ENCODE peak calls at places on chromosomes 6 and 20, in six cellular contexts. One of them, this sample, is unnamed.

GRCh38 chr20:63624486-63624885 is 2.4 kb downstream of the GMEB2 start:
- DNase-seq in effector memory CD4-positive, alpha-beta T cell: no peak
- DNase-seq in tibial artery: no peak
- DNase-seq in GM12865: no peak
- DNase-seq in kidney: peak
- DNase-seq in CD4-positive, CD25-positive, alpha-beta regulatory T cell: no peak
- DNase-seq in this sample: no peak

GRCh38 chr6:10528170-10528981 is 7.2 kb downstream of the GCNT2 start:
- DNase-seq in kidney: no peak
- DNase-seq in tibial artery: no peak
- DNase-seq in CD4-positive, CD25-positive, alpha-beta regulatory T cell: peak
- DNase-seq in GM12865: peak
- DNase-seq in effector memory CD4-positive, alpha-beta T cell: no peak
- DNase-seq in this sample: no peak

GRCh38 chr6:15854378-15854777 is 191.6 kb upstream of the DTNBP1 start:
- DNase-seq in kidney: no peak
- DNase-seq in CD4-positive, CD25-positive, alpha-beta regulatory T cell: no peak
- DNase-seq in effector memory CD4-positive, alpha-beta T cell: no peak
- DNase-seq in tibial artery: no peak
- DNase-seq in GM12865: no peak
- DNase-seq in this sample: no peak

GRCh38 chr6:112253505-112253841 is 894 bp downstream of the LAMA4 start:
- DNase-seq in kidney: no peak
- DNase-seq in effector memory CD4-positive, alpha-beta T cell: no peak
- DNase-seq in CD4-positive, CD25-positive, alpha-beta regulatory T cell: peak
- DNase-seq in tibial artery: no peak
- DNase-seq in GM12865: no peak
- DNase-seq in this sample: no peak

GRCh38 chr6:164749126-164749758 is 560.2 kb downstream of the C6orf118 start:
- DNase-seq in kidney: peak
- DNase-seq in GM12865: no peak
- DNase-seq in tibial artery: no peak
- DNase-seq in effector memory CD4-positive, alpha-beta T cell: no peak
- DNase-seq in CD4-positive, CD25-positive, alpha-beta regulatory T cell: no peak
- DNase-seq in this sample: no peak

GRCh38 chr6:144349690-144350132 is 64.6 kb downstream of the UTRN start:
- DNase-seq in kidney: no peak
- DNase-seq in GM12865: peak
- DNase-seq in CD4-positive, CD25-positive, alpha-beta regulatory T cell: peak
- DNase-seq in tibial artery: no peak
- DNase-seq in effector memory CD4-positive, alpha-beta T cell: no peak
- DNase-seq in this sample: peak

GRCh38 chr6:154474636-154475428 is 35.7 kb downstream of the CNKSR3 start:
- DNase-seq in effector memory CD4-positive, alpha-beta T cell: no peak
- DNase-seq in GM12865: no peak
- DNase-seq in CD4-positive, CD25-positive, alpha-beta regulatory T cell: no peak
- DNase-seq in tibial artery: peak
- DNase-seq in kidney: no peak
- DNase-seq in this sample: no peak

GRCh38 chr6:127554435-127555006 is 22.5 kb upstream of the C6orf58 start:
- DNase-seq in tibial artery: no peak
- DNase-seq in GM12865: peak
- DNase-seq in effector memory CD4-positive, alpha-beta T cell: no peak
- DNase-seq in CD4-positive, CD25-positive, alpha-beta regulatory T cell: peak
- DNase-seq in kidney: no peak
- DNase-seq in this sample: no peak

GRCh38 chr6:169254456-169255316 is 1.0 kb upstream of the THBS2 start:
- DNase-seq in GM12865: no peak
- DNase-seq in tibial artery: no peak
- DNase-seq in effector memory CD4-positive, alpha-beta T cell: no peak
- DNase-seq in CD4-positive, CD25-positive, alpha-beta regulatory T cell: no peak
- DNase-seq in kidney: no peak
- DNase-seq in this sample: no peak

GRCh38 chr6:152054441-152054840 is 247.0 kb downstream of the ESR1 start:
- DNase-seq in GM12865: peak
- DNase-seq in kidney: no peak
- DNase-seq in CD4-positive, CD25-positive, alpha-beta regulatory T cell: peak
- DNase-seq in effector memory CD4-positive, alpha-beta T cell: no peak
- DNase-seq in tibial artery: no peak
- DNase-seq in this sample: no peak

GRCh38 chr6:116096979-116097816 is 3.5 kb upstream of the NT5DC1 start:
- DNase-seq in GM12865: no peak
- DNase-seq in kidney: no peak
- DNase-seq in effector memory CD4-positive, alpha-beta T cell: no peak
- DNase-seq in CD4-positive, CD25-positive, alpha-beta regulatory T cell: no peak
- DNase-seq in tibial artery: no peak
- DNase-seq in this sample: no peak

GRCh38 chr6:155693573-155694428 is 238.2 kb upstream of the NOX3 start:
- DNase-seq in CD4-positive, CD25-positive, alpha-beta regulatory T cell: no peak
- DNase-seq in tibial artery: no peak
- DNase-seq in kidney: no peak
- DNase-seq in effector memory CD4-positive, alpha-beta T cell: no peak
- DNase-seq in GM12865: no peak
- DNase-seq in this sample: no peak

GRCh38 chr6:63447134-63447533 is 125.1 kb upstream of the LOC128125822 start:
- DNase-seq in GM12865: no peak
- DNase-seq in kidney: no peak
- DNase-seq in effector memory CD4-positive, alpha-beta T cell: no peak
- DNase-seq in CD4-positive, CD25-positive, alpha-beta regulatory T cell: no peak
- DNase-seq in tibial artery: no peak
- DNase-seq in this sample: no peak

GRCh38 chr20:50690562-50690978 is 772 bp downstream of the RIPOR3 start:
- DNase-seq in CD4-positive, CD25-positive, alpha-beta regulatory T cell: no peak
- DNase-seq in tibial artery: no peak
- DNase-seq in kidney: no peak
- DNase-seq in effector memory CD4-positive, alpha-beta T cell: no peak
- DNase-seq in GM12865: no peak
- DNase-seq in this sample: no peak
- H3K4me3 ChIP-seq in CD4-positive, CD25-positive, alpha-beta regulatory T cell: no peak
- H3K4me3 ChIP-seq in tibial artery: peak
- H3K4me3 ChIP-seq in kidney: peak
- H3K4me3 ChIP-seq in effector memory CD4-positive, alpha-beta T cell: no peak
- H3K4me3 ChIP-seq in GM12865: no peak
- H3K4me3 ChIP-seq in this sample: peak

DNA sequence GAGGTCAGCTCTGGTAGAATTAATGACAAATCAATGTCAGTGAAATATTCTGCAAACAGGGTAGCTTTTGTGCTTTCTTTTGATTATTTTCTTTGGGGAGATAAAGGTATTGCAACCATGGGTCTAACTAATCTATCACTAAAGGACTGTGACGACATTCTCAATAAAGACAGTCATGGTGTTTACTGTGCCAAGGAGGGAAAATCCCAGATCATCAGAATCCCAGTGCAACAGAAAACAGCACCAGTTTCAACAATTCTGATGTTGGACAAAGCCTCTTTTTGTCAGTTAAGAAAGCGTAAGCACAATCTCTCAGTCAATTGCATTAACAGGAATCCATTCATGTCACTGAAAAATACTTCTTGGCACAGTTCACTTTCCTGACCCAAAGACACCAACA is 36.8 kb upstream of the SMIM29 start:
- DNase-seq in GM12865: no peak
- DNase-seq in effector memory CD4-positive, alpha-beta T cell: no peak
- DNase-seq in CD4-positive, CD25-positive, alpha-beta regulatory T cell: no peak
- DNase-seq in tibial artery: no peak
- DNase-seq in kidney: no peak
- DNase-seq in this sample: no peak
- H3K4me3 ChIP-seq in GM12865: no peak
- H3K4me3 ChIP-seq in effector memory CD4-positive, alpha-beta T cell: no peak
- H3K4me3 ChIP-seq in CD4-positive, CD25-positive, alpha-beta regulatory T cell: no peak
- H3K4me3 ChIP-seq in tibial artery: no peak
- H3K4me3 ChIP-seq in kidney: no peak
- H3K4me3 ChIP-seq in this sample: no peak

GRCh38 chr20:33990075-33990474 is 3.6 kb upstream of the RALY start:
- DNase-seq in kidney: no peak
- DNase-seq in tibial artery: no peak
- DNase-seq in GM12865: no peak
- DNase-seq in effector memory CD4-positive, alpha-beta T cell: no peak
- DNase-seq in CD4-positive, CD25-positive, alpha-beta regulatory T cell: no peak
- DNase-seq in this sample: no peak

GRCh38 chr20:33993800-33994623 is at the start of gene RALY:
- DNase-seq in tibial artery: peak
- DNase-seq in kidney: peak
- DNase-seq in CD4-positive, CD25-positive, alpha-beta regulatory T cell: peak
- DNase-seq in effector memory CD4-positive, alpha-beta T cell: peak
- DNase-seq in GM12865: peak
- DNase-seq in this sample: peak

GRCh38 chr20:33992923-33993799 is 550 bp upstream of the RALY start:
- DNase-seq in CD4-positive, CD25-positive, alpha-beta regulatory T cell: peak
- DNase-seq in GM12865: peak
- DNase-seq in tibial artery: peak
- DNase-seq in kidney: peak
- DNase-seq in effector memory CD4-positive, alpha-beta T cell: peak
- DNase-seq in this sample: peak

GRCh38 chr20:33992145-33992922 is 1.4 kb upstream of the RALY start:
- DNase-seq in GM12865: no peak
- DNase-seq in kidney: no peak
- DNase-seq in effector memory CD4-positive, alpha-beta T cell: no peak
- DNase-seq in CD4-positive, CD25-positive, alpha-beta regulatory T cell: no peak
- DNase-seq in tibial artery: no peak
- DNase-seq in this sample: no peak

DNA sequence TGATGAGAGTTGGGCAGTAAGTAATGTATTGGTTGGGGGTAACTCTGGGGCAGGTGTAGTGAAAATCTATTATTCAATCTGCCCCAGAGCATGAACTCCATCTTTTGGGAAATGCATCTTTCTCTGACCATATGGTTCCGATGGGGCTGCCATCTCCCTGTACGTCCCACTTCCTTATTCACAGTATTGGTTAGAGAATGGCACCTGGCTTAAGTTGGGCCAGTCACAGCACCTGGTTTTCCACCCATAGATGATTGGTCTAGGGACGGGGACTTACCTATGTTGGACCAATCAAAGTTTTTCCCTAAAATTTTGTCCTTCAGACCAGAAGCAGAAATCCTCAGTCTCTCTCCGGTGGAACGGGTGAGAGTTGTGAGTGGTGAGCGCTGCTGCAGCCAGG is 2.2 kb upstream of the RALY start:
- DNase-seq in kidney: no peak
- DNase-seq in CD4-positive, CD25-positive, alpha-beta regulatory T cell: no peak
- DNase-seq in GM12865: peak
- DNase-seq in effector memory CD4-positive, alpha-beta T cell: no peak
- DNase-seq in tibial artery: no peak
- DNase-seq in this sample: no peak
- H3K4me3 ChIP-seq in kidney: no peak
- H3K4me3 ChIP-seq in CD4-positive, CD25-positive, alpha-beta regulatory T cell: peak
- H3K4me3 ChIP-seq in GM12865: peak
- H3K4me3 ChIP-seq in effector memory CD4-positive, alpha-beta T cell: no peak
- H3K4me3 ChIP-seq in tibial artery: no peak
- H3K4me3 ChIP-seq in this sample: no peak

GRCh38 chr6:142835787-142836186 is 109.2 kb downstream of the HIVEP2 start:
- DNase-seq in kidney: no peak
- DNase-seq in effector memory CD4-positive, alpha-beta T cell: no peak
- DNase-seq in GM12865: no peak
- DNase-seq in CD4-positive, CD25-positive, alpha-beta regulatory T cell: no peak
- DNase-seq in tibial artery: no peak
- DNase-seq in this sample: no peak

GRCh38 chr6:142841915-142842314 is 103.1 kb downstream of the HIVEP2 start:
- DNase-seq in kidney: no peak
- DNase-seq in GM12865: no peak
- DNase-seq in CD4-positive, CD25-positive, alpha-beta regulatory T cell: peak
- DNase-seq in effector memory CD4-positive, alpha-beta T cell: no peak
- DNase-seq in tibial artery: no peak
- DNase-seq in this sample: no peak

GRCh38 chr6:142842423-142843261 is 102.3 kb downstream of the HIVEP2 start:
- DNase-seq in GM12865: peak
- DNase-seq in CD4-positive, CD25-positive, alpha-beta regulatory T cell: peak
- DNase-seq in tibial artery: no peak
- DNase-seq in kidney: no peak
- DNase-seq in effector memory CD4-positive, alpha-beta T cell: peak
- DNase-seq in this sample: peak

GRCh38 chr6:142839686-142840040 is 105.3 kb downstream of the HIVEP2 start:
- DNase-seq in effector memory CD4-positive, alpha-beta T cell: no peak
- DNase-seq in kidney: no peak
- DNase-seq in GM12865: no peak
- DNase-seq in tibial artery: no peak
- DNase-seq in CD4-positive, CD25-positive, alpha-beta regulatory T cell: no peak
- DNase-seq in this sample: no peak

GRCh38 chr6:142838821-142839685 is 105.9 kb downstream of the HIVEP2 start:
- DNase-seq in effector memory CD4-positive, alpha-beta T cell: no peak
- DNase-seq in CD4-positive, CD25-positive, alpha-beta regulatory T cell: peak
- DNase-seq in kidney: no peak
- DNase-seq in tibial artery: no peak
- DNase-seq in GM12865: peak
- DNase-seq in this sample: no peak
- H3K4me3 ChIP-seq in effector memory CD4-positive, alpha-beta T cell: no peak
- H3K4me3 ChIP-seq in CD4-positive, CD25-positive, alpha-beta regulatory T cell: peak
- H3K4me3 ChIP-seq in kidney: no peak
- H3K4me3 ChIP-seq in tibial artery: no peak
- H3K4me3 ChIP-seq in GM12865: peak
- H3K4me3 ChIP-seq in this sample: no peak

GRCh38 chr20:4591975-4592315 is 129.8 kb upstream of the PRND start:
- DNase-seq in kidney: no peak
- DNase-seq in GM12865: no peak
- DNase-seq in tibial artery: no peak
- DNase-seq in effector memory CD4-positive, alpha-beta T cell: no peak
- DNase-seq in CD4-positive, CD25-positive, alpha-beta regulatory T cell: no peak
- DNase-seq in this sample: no peak
- H3K4me3 ChIP-seq in kidney: no peak
- H3K4me3 ChIP-seq in GM12865: no peak
- H3K4me3 ChIP-seq in tibial artery: no peak
- H3K4me3 ChIP-seq in effector memory CD4-positive, alpha-beta T cell: peak
- H3K4me3 ChIP-seq in CD4-positive, CD25-positive, alpha-beta regulatory T cell: no peak
- H3K4me3 ChIP-seq in this sample: no peak

DNA sequence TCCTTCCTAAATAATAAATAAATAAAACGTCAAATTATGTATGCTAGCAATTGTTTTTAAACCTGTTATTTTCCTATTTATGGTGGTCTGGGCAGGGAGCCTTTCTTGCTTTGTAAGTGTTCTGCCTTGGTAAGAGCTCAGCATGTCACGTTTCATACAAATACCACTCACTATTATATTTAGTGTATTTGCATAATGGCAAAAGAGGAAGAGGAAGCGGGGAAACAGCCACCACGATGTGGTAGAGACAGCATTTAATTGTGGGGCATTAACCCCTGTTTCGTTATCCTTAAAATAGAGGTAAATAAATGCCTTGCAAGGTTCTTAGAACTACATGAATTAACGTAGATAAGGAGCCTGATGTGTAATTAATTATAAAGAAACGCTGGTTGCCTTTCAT is 2.0 kb downstream of the ABRACL start:
- DNase-seq in CD4-positive, CD25-positive, alpha-beta regulatory T cell: peak
- DNase-seq in kidney: no peak
- DNase-seq in GM12865: peak
- DNase-seq in effector memory CD4-positive, alpha-beta T cell: no peak
- DNase-seq in tibial artery: no peak
- DNase-seq in this sample: peak
- H3K4me3 ChIP-seq in CD4-positive, CD25-positive, alpha-beta regulatory T cell: peak
- H3K4me3 ChIP-seq in kidney: no peak
- H3K4me3 ChIP-seq in GM12865: peak
- H3K4me3 ChIP-seq in effector memory CD4-positive, alpha-beta T cell: peak
- H3K4me3 ChIP-seq in tibial artery: no peak
- H3K4me3 ChIP-seq in this sample: peak

DNA sequence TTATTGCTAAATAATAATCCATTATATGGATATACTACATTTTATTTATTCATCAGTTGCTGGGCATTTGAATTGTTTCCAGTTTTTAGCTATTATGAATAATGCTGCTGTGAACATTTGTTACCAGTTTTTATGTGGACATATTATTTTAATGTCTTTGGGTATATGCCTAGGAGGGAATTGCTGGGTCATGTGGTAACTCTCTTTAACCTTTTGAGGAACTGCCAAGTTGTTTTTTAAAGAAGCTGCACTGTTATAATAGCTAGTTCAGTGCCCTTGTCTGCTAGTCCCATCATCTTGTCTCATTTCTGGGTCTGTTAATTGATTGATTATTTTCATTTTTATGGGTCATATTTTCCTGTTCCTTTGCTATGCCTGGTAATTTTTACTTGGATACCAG is 56.3 kb downstream of the FOXO3 start:
- DNase-seq in tibial artery: no peak
- DNase-seq in kidney: no peak
- DNase-seq in CD4-positive, CD25-positive, alpha-beta regulatory T cell: no peak
- DNase-seq in GM12865: no peak
- DNase-seq in effector memory CD4-positive, alpha-beta T cell: no peak
- DNase-seq in this sample: no peak
- H3K4me3 ChIP-seq in tibial artery: no peak
- H3K4me3 ChIP-seq in kidney: no peak
- H3K4me3 ChIP-seq in CD4-positive, CD25-positive, alpha-beta regulatory T cell: no peak
- H3K4me3 ChIP-seq in GM12865: no peak
- H3K4me3 ChIP-seq in effector memory CD4-positive, alpha-beta T cell: no peak
- H3K4me3 ChIP-seq in this sample: no peak

This sample was measured in CD8-positive, alpha-beta memory T cell.